ENCODE peak calls at places on chromosomes 13 and 19, in four cellular contexts. H is nephron progenitor cell; W is ACHN; A is stimulated activated CD4-positive, alpha-beta T cell treated with anti-CD3 and anti-CD28 coated beads, Interleukin-1b, Interleukin-23, amount 100 ng/mL, for 1 hour. P is an unnamed sample.

GRCh38 chr19:16319466-16319865 is 5.2 kb upstream of the KLF2 start:
- DNase-seq in A (no peak), W (no peak), H (no peak), P (no peak)

GRCh38 chr19:31270897-31271568 is 78.2 kb downstream of the TSHZ3 start:
- DNase-seq in A (no peak), H (peak), W (peak), P (no peak)

GRCh38 chr13:36706755-36707154 is 32.9 kb downstream of the SERTM1 start:
- DNase-seq in W (no peak), H (no peak), A (no peak), P (no peak)

GRCh38 chr13:30158774-30159445 is 148.4 kb downstream of the KATNAL1 start:
- DNase-seq in H (no peak), A (no peak), W (peak), P (no peak)

GRCh38 chr19:13876834-13877233 is at the start of gene NANOS3:
- DNase-seq in H (no peak), W (no peak), A (no peak), P (no peak)

GRCh38 chr19:46288896-46289588 is 7.8 kb upstream of the HIF3A start:
- DNase-seq in A (no peak), H (no peak), W (peak), P (no peak)

GRCh38 chr13:83878691-83879410 is 3.4 kb downstream of the SLITRK1 start:
- DNase-seq in H (peak), A (no peak), W (no peak), P (peak)

GRCh38 chr19:18282021-18282787 is 782 bp upstream of the JUND start:
- DNase-seq in A (no peak), W (peak), H (no peak), P (no peak)

GRCh38 chr13:27667946-27668345 is 46.3 kb downstream of the POLR1D start:
- DNase-seq in H (no peak), W (no peak), A (no peak), P (no peak)

GRCh38 chr13:39484506-39485313 is 118.3 kb downstream of the LHFPL6 start:
- DNase-seq in W (no peak), H (no peak), A (no peak), P (no peak)

GRCh38 chr13:111587249-111587648 is 266.8 kb downstream of the TEX29 start:
- DNase-seq in W (no peak), H (no peak), A (no peak), P (no peak)

GRCh38 chr13:111957913-111958450 is 109.0 kb upstream of the SOX1 start:
- DNase-seq in W (no peak), A (no peak), H (no peak), P (no peak)